ENCODE peak calls at places on chromosomes 16 and 17, in nine cellular contexts. R is Karpas-422; K is tibial nerve; N is Calu3; S is AG04449; B is dermis blood vessel endothelial cell; J is GM12864; X is CD8-positive, alpha-beta memory T cell; Q is hippocampal formation. T is an unnamed sample.
A peak's percentile ranks its signal among the peaks of the same experiment; 100 is the strongest.

GRCh38 chr16:10992797-10993196 is 48.4 kb downstream of the CLEC16A start:
- DNase-seq in B (peak; percentile 32), N (peak; percentile 87), R (no peak), K (no peak), J (no peak), S (peak; percentile 17), X (no peak), Q (no peak), T (no peak)

GRCh38 chr17:59668816-59669215 is 38.4 kb downstream of the PTRH2 start:
- DNase-seq in K (no peak), J (no peak), R (no peak), B (peak; percentile 90), N (no peak), S (peak; percentile 83), X (no peak), Q (no peak), T (no peak)

GRCh38 chr16:28823291-28823718 is 506 bp downstream of the ATXN2L start:
- DNase-seq in Q (no peak), S (no peak), B (no peak), J (no peak), N (no peak), K (no peak), X (no peak), R (peak; percentile 66), T (no peak)

GRCh38 chr16:82016268-82016667 is 5.0 kb upstream of the SDR42E1 start:
- DNase-seq in K (no peak), R (peak; percentile 48), X (no peak), S (no peak), B (peak; percentile 84), N (peak; percentile 71), Q (no peak), J (no peak), T (no peak)

GRCh38 chr16:55125818-55126385 is 195.2 kb downstream of the IRX5 start:
- DNase-seq in Q (no peak), B (no peak), N (no peak), K (no peak), X (no peak), J (no peak), R (peak; percentile 64), S (no peak), T (no peak)

GRCh38 chr17:73625975-73626706 is 18.1 kb downstream of the SDK2 start:
- DNase-seq in J (no peak), N (no peak), Q (no peak), X (no peak), S (no peak), K (no peak), B (no peak), R (no peak), T (no peak)

GRCh38 chr16:1282275-1282995 is 26.6 kb downstream of the TPSD1 start:
- DNase-seq in Q (no peak), N (no peak), R (no peak), J (no peak), K (no peak), B (no peak), X (no peak), S (no peak), T (no peak)

GRCh38 chr17:34235389-34236028 is 19.6 kb upstream of the CCL2 start:
- DNase-seq in K (peak; percentile 61), S (no peak), Q (no peak), B (peak; percentile 95), N (no peak), J (no peak), X (no peak), R (no peak), T (no peak)

GRCh38 chr17:74547736-74548135 is 1.8 kb upstream of the CD300C start:
- DNase-seq in N (no peak), R (no peak), B (no peak), Q (no peak), K (no peak), S (no peak), J (no peak), X (no peak), T (peak; percentile 12)

GRCh38 chr16:87713469-87714229 is 52.1 kb downstream of the KLHDC4 start:
- DNase-seq in J (no peak), K (no peak), S (no peak), B (no peak), N (no peak), Q (no peak), X (peak; percentile 30), R (no peak), T (no peak)

GRCh38 chr16:11585460-11586374 is 1.0 kb downstream of the LITAF start:
- DNase-seq in R (peak; percentile 47), N (peak; percentile 42), K (no peak), B (no peak), S (no peak), J (no peak), X (no peak), Q (no peak), T (peak; percentile 32)

GRCh38 chr16:86533076-86533475 is 22.0 kb downstream of the MTHFSD start:
- DNase-seq in X (no peak), J (no peak), S (no peak), B (no peak), K (no peak), N (no peak), Q (no peak), R (no peak), T (no peak)

GRCh38 chr17:49409066-49409465 is 5.6 kb downstream of the PHB1 start:
- DNase-seq in J (no peak), R (no peak), X (no peak), B (no peak), Q (no peak), N (no peak), K (no peak), S (no peak), T (no peak)

GRCh38 chr17:69578385-69578936 is 164.0 kb downstream of the MAP2K6 start:
- DNase-seq in S (no peak), K (no peak), Q (no peak), X (no peak), B (no peak), R (no peak), N (no peak), J (no peak), T (no peak)

GRCh38 chr17:59641799-59642484 is 22.2 kb downstream of the CLTC start:
- DNase-seq in X (no peak), J (peak; percentile 63), S (no peak), N (no peak), R (peak; percentile 89), B (no peak), K (no peak), Q (no peak), T (peak; percentile 79)